ENCODE peak calls at places on chromosomes 12 and 14, in five cellular contexts. W, K, S, F and Y are unnamed samples.

GRCh38 chr12:120846721-120847120 is 57.4 kb downstream of the SPPL3 start:
- DNase-seq in S (no peak), F (no peak), W (no peak), K (no peak), Y (no peak)

GRCh38 chr14:23543403-23543802 is 8.2 kb downstream of the ZFHX2 start:
- DNase-seq in W (no peak), F (no peak), S (no peak), K (no peak), Y (no peak)

GRCh38 chr12:116697305-116698130 is 40.4 kb downstream of the SPRING1 start:
- DNase-seq in K (no peak), S (peak), W (peak), F (no peak), Y (peak)

GRCh38 chr12:104055686-104056388 is 5.8 kb upstream of the GLT8D2 start:
- DNase-seq in S (no peak), K (peak), W (peak), F (no peak), Y (no peak)

GRCh38 chr14:77024171-77024627 is 4.3 kb downstream of the IRF2BPL start:
- DNase-seq in W (peak), F (no peak), S (no peak), K (peak), Y (no peak)

GRCh38 chr14:54487771-54488170 is 1.0 kb downstream of the GMFB start:
- DNase-seq in S (no peak), K (no peak), W (no peak), F (no peak), Y (no peak)

GRCh38 chr14:24408764-24409163 is 10.0 kb downstream of the NYNRIN start:
- DNase-seq in W (no peak), K (no peak), F (no peak), S (no peak), Y (peak)

GRCh38 chr14:30223385-30223785 is 295.7 kb upstream of the PRKD1 start:
- DNase-seq in F (peak), K (peak), W (peak), S (peak), Y (peak)

GRCh38 chr14:53338192-53338591 is 185.1 kb upstream of the DDHD1 start:
- DNase-seq in S (no peak), W (no peak), K (no peak), F (no peak), Y (no peak)

GRCh38 chr14:102394717-102395378 is 32.1 kb downstream of the TECPR2 start:
- DNase-seq in F (no peak), W (no peak), K (no peak), S (no peak), Y (no peak)

GRCh38 chr12:50344245-50344644 is 52.2 kb downstream of the FAM186A start:
- DNase-seq in S (no peak), K (no peak), F (no peak), W (no peak), Y (no peak)

GRCh38 chr12:22355011-22355580 is 20.6 kb upstream of the ST8SIA1 start:
- DNase-seq in K (no peak), F (no peak), W (no peak), S (no peak), Y (no peak)

GRCh38 chr14:38248629-38249028 is 7.3 kb downstream of the CLEC14A start:
- DNase-seq in W (no peak), S (no peak), F (no peak), K (no peak), Y (no peak)

GRCh38 chr14:74475678-74476077 is 17.4 kb downstream of the NPC2 start:
- DNase-seq in F (no peak), W (no peak), S (no peak), K (no peak), Y (no peak)

GRCh38 chr14:31700282-31701074 is 139.3 kb downstream of the NUBPL start:
- DNase-seq in S (no peak), W (no peak), K (no peak), F (no peak), Y (no peak)

GRCh38 chr12:38469689-38470088 is 153.1 kb downstream of the ALG10B start:
- DNase-seq in S (no peak), F (no peak), K (no peak), W (no peak), Y (no peak)

GRCh38 chr12:122423258-122424165 is 1.0 kb upstream of the CLIP1 start:
- DNase-seq in F (no peak), K (peak), W (peak), S (peak), Y (no peak)

GRCh38 chr12:27303139-27304111 is 29.2 kb upstream of the BMAL2 start:
- DNase-seq in W (no peak), S (no peak), K (no peak), F (no peak), Y (no peak)

GRCh38 chr12:52217223-52217622 is 15.8 kb upstream of the KRT7 start:
- DNase-seq in K (peak), F (no peak), W (peak), S (peak), Y (peak)

GRCh38 chr14:24840204-24840893 is 206.4 kb upstream of the GZMB start:
- DNase-seq in W (no peak), F (no peak), K (no peak), S (no peak), Y (no peak)

GRCh38 chr12:76878045-76878898 is 547 bp downstream of the CSRP2 start:
- DNase-seq in W (peak), S (peak), F (no peak), K (no peak), Y (no peak)

GRCh38 chr14:99213101-99213500 is 58.9 kb downstream of the BCL11B start:
- DNase-seq in K (no peak), F (no peak), S (no peak), W (no peak), Y (no peak)

GRCh38 chr14:52003324-52003723 is 14.0 kb downstream of the RTRAF start:
- DNase-seq in K (no peak), W (no peak), F (no peak), S (no peak), Y (no peak)

GRCh38 chr12:111428081-111428727 is 22.5 kb downstream of the SH2B3 start:
- DNase-seq in W (no peak), F (no peak), S (no peak), K (no peak), Y (no peak)

GRCh38 chr14:69346710-69347109 is 51.4 kb downstream of the ERH start:
- DNase-seq in F (no peak), W (peak), S (no peak), K (peak), Y (no peak)

GRCh38 chr12:108784270-108784669 is 53.0 kb upstream of the CORO1C start:
- DNase-seq in K (no peak), W (no peak), F (no peak), S (no peak), Y (no peak)

GRCh38 chr14:42884100-42884499 is 1277.4 kb downstream of the LRFN5 start:
- DNase-seq in S (no peak), K (no peak), F (no peak), W (no peak), Y (no peak)

GRCh38 chr12:10221846-10222245 is 9.2 kb downstream of the GABARAPL1 start:
- DNase-seq in S (no peak), W (no peak), K (no peak), F (no peak), Y (no peak)

GRCh38 chr12:32477714-32478113 is 78.4 kb downstream of the FGD4 start:
- DNase-seq in K (no peak), W (no peak), F (no peak), S (no peak), Y (no peak)

GRCh38 chr12:42846782-42847181 is 257.2 kb upstream of the PRICKLE1 start:
- DNase-seq in W (no peak), F (no peak), K (no peak), S (no peak), Y (no peak)

GRCh38 chr12:116246490-116247179 is 30.9 kb downstream of the MED13L start:
- DNase-seq in K (no peak), F (no peak), S (no peak), W (no peak), Y (no peak)

GRCh38 chr14:103775506-103775905 is 59.9 kb downstream of the ZFYVE21 start:
- DNase-seq in F (no peak), S (no peak), W (no peak), K (no peak), Y (no peak)

GRCh38 chr14:73216035-73216434 is 21.3 kb upstream of the PAPLN start:
- DNase-seq in K (no peak), F (no peak), S (no peak), W (no peak), Y (no peak)

GRCh38 chr14:37202812-37203211 is 5.1 kb downstream of the MIPOL1 start:
- DNase-seq in F (no peak), W (no peak), K (no peak), S (no peak), Y (no peak)

GRCh38 chr12:67441736-67442346 is 172.7 kb downstream of the CAND1 start:
- DNase-seq in K (peak), F (peak), W (peak), S (peak), Y (peak)

GRCh38 chr12:67444542-67444941 is 175.4 kb downstream of the CAND1 start:
- DNase-seq in S (no peak), K (no peak), F (no peak), W (no peak), Y (no peak)

GRCh38 chr12:67439611-67440010 is 170.5 kb downstream of the CAND1 start:
- DNase-seq in W (no peak), S (no peak), F (no peak), K (no peak), Y (no peak)

GRCh38 chr12:67442896-67443295 is 173.7 kb downstream of the CAND1 start:
- DNase-seq in W (no peak), S (no peak), F (no peak), K (no peak), Y (no peak)

DNA sequence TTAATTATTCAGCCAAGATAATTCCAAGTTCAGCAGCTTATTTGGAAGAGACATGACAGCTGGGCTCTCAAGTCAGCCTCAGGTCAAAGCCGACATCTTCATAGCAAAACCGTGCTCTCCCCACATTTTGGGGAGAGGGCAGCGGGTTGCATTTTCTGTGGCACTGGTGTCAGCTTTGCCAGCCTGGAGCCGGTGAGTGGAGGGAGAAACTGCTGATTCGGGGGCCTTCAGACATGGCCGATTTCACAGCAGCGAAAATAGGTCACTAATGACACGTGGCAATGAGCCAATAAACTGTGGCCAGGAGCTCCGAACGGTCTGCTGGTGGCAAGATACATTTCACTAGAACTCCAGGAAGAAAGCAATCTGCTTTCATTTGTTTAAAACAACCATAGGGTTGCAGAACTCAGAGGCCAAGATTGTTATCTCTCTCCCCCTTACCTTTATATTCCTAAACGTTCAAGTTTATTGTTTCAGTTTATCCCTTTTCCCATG is 173.2 kb downstream of the CAND1 start:
- DNase-seq in F (no peak), K (peak), S (no peak), W (peak), Y (no peak)
- TF ChIP-seq POLR2A in F (no peak), K (no peak), S (no peak), W (no peak), Y (no peak)

DNA sequence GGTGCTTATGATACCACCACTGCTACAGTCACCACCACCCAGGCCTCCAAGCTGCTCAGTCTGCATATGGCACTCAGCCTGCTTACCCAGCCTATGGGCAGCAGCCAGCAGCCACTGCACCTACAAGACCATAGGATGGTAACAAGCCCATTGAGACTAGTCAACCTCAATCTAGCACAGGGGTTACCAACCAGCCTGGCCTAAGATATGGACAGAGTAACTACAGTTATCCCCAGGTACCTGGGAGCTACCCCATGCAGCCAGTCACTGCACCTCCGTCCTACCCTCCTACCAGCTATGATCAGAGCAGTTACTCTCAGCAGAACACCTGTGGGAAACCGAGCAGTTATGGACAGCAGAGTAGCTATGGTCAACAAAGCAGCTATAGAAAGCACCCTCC is 55.1 kb downstream of the BRMS1L start:
- DNase-seq in K (no peak), F (no peak), W (no peak), S (no peak), Y (no peak)
- TF ChIP-seq POLR2A in K (no peak), F (no peak), W (no peak), S (no peak), Y (no peak)

GRCh38 chr12:131894313-131894860 is at the start of gene ULK1:
- DNase-seq in K (peak), S (peak), F (peak), W (peak), Y (peak)
- TF ChIP-seq POLR2A in K (peak), S (peak), F (peak), W (peak), Y (no peak)

GRCh38 chr12:1594045-1594294 is 411 bp downstream of the FBXL14 start:
- DNase-seq in F (no peak), W (peak), S (no peak), K (peak), Y (no peak)
- TF ChIP-seq POLR2A in F (peak), W (no peak), S (no peak), K (no peak), Y (no peak)

GRCh38 chr12:19129486-19130223 is at the start of gene PLEKHA5:
- DNase-seq in F (peak), W (peak), S (peak), K (peak), Y (peak)
- TF ChIP-seq POLR2A in F (no peak), W (peak), S (no peak), K (peak), Y (no peak)

GRCh38 chr12:92128612-92129011 is 17.0 kb downstream of the BTG1 start:
- DNase-seq in K (no peak), F (no peak), W (no peak), S (no peak), Y (no peak)
- TF ChIP-seq POLR2A in K (no peak), F (no peak), W (no peak), S (no peak), Y (no peak)

DNA sequence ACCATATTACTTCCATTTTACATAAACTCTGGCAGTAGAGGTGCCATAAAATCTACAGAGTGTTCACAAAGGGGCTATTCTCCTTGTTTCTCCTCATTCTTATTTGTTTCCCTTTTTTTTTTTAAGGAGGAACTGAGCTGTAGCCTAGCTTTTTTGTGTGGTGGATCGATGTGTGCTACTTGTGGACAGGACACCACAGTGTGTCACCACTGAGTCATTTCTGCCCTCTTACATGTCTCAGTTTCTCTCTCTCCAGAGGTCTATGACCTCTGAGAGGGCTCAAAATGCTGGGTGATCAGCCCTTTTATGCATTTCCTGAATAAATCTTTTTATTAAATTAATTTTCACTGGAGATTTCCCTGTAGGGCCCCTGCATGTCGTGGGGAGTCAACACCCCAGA is 370.2 kb downstream of the ADGRD1 start:
- DNase-seq in S (no peak), W (no peak), K (no peak), F (no peak), Y (no peak)
- TF ChIP-seq POLR2A in S (no peak), W (no peak), K (no peak), F (no peak), Y (no peak)

GRCh38 chr14:68140111-68140741 is 320.6 kb downstream of the RAD51B start:
- DNase-seq in W (peak), F (peak), S (peak), K (peak), Y (peak)
- TF ChIP-seq POLR2A in W (no peak), F (no peak), S (no peak), K (no peak), Y (no peak)